ENCODE peak calls at places on chromosomes 12 and 14, in ten cellular contexts. One of them, this sample, is unnamed.

GRCh38 chr14:67908061-67908767 is 88.6 kb downstream of the RAD51B start:
- DNase-seq in fibroblast of pulmonary artery: peak; percentile 22
- DNase-seq in spleen: no peak
- DNase-seq in AG04450: no peak
- DNase-seq in IMR-90: peak; percentile 53
- DNase-seq in endodermal cell: no peak
- DNase-seq in heart left ventricle: no peak
- DNase-seq in DND-41: no peak
- DNase-seq in body of pancreas: no peak
- DNase-seq in OCI-LY7: no peak
- DNase-seq in this sample: no peak

GRCh38 chr12:66516133-66516532 is 162.7 kb downstream of the GRIP1 start:
- DNase-seq in fibroblast of pulmonary artery: peak; percentile 1
- DNase-seq in spleen: no peak
- DNase-seq in AG04450: no peak
- DNase-seq in IMR-90: no peak
- DNase-seq in endodermal cell: no peak
- DNase-seq in heart left ventricle: no peak
- DNase-seq in DND-41: no peak
- DNase-seq in body of pancreas: no peak
- DNase-seq in OCI-LY7: no peak
- DNase-seq in this sample: no peak

GRCh38 chr12:131827961-131828534 is at the start of gene MMP17:
- DNase-seq in fibroblast of pulmonary artery: peak; percentile 63
- DNase-seq in spleen: peak; percentile 88
- DNase-seq in AG04450: no peak
- DNase-seq in IMR-90: peak; percentile 55
- DNase-seq in endodermal cell: peak; percentile 92
- DNase-seq in heart left ventricle: peak; percentile 46
- DNase-seq in DND-41: no peak
- DNase-seq in body of pancreas: no peak
- DNase-seq in OCI-LY7: no peak
- DNase-seq in this sample: peak; percentile 70

GRCh38 chr12:75446857-75447256 is 33.7 kb upstream of the GLIPR1 start:
- DNase-seq in fibroblast of pulmonary artery: peak; percentile 51
- DNase-seq in spleen: no peak
- DNase-seq in AG04450: peak; percentile 34
- DNase-seq in IMR-90: peak; percentile 85
- DNase-seq in endodermal cell: no peak
- DNase-seq in heart left ventricle: no peak
- DNase-seq in DND-41: no peak
- DNase-seq in body of pancreas: no peak
- DNase-seq in OCI-LY7: no peak
- DNase-seq in this sample: no peak

GRCh38 chr12:106189341-106189740 is 50.6 kb upstream of the NUAK1 start:
- DNase-seq in fibroblast of pulmonary artery: no peak
- DNase-seq in spleen: no peak
- DNase-seq in AG04450: no peak
- DNase-seq in IMR-90: no peak
- DNase-seq in endodermal cell: peak; percentile 68
- DNase-seq in heart left ventricle: no peak
- DNase-seq in DND-41: no peak
- DNase-seq in body of pancreas: no peak
- DNase-seq in OCI-LY7: no peak
- DNase-seq in this sample: no peak

GRCh38 chr14:20905661-20906060 is 14.5 kb downstream of the RNASE3 start:
- DNase-seq in fibroblast of pulmonary artery: no peak
- DNase-seq in spleen: no peak
- DNase-seq in AG04450: no peak
- DNase-seq in IMR-90: no peak
- DNase-seq in endodermal cell: no peak
- DNase-seq in heart left ventricle: no peak
- DNase-seq in DND-41: no peak
- DNase-seq in body of pancreas: no peak
- DNase-seq in OCI-LY7: no peak
- DNase-seq in this sample: no peak

GRCh38 chr12:90299121-90299520 is 590.5 kb upstream of the ATP2B1 start:
- DNase-seq in fibroblast of pulmonary artery: no peak
- DNase-seq in spleen: no peak
- DNase-seq in AG04450: no peak
- DNase-seq in IMR-90: no peak
- DNase-seq in endodermal cell: no peak
- DNase-seq in heart left ventricle: no peak
- DNase-seq in DND-41: peak; percentile 6
- DNase-seq in body of pancreas: no peak
- DNase-seq in OCI-LY7: no peak
- DNase-seq in this sample: peak; percentile 31

GRCh38 chr12:39467432-39467870 is 24.5 kb upstream of the KIF21A start:
- DNase-seq in fibroblast of pulmonary artery: peak; percentile 14
- DNase-seq in spleen: no peak
- DNase-seq in AG04450: no peak
- DNase-seq in IMR-90: no peak
- DNase-seq in endodermal cell: no peak
- DNase-seq in heart left ventricle: no peak
- DNase-seq in DND-41: no peak
- DNase-seq in body of pancreas: no peak
- DNase-seq in OCI-LY7: no peak
- DNase-seq in this sample: peak; percentile 74

GRCh38 chr14:99351166-99352007 is 79.4 kb upstream of the BCL11B start:
- DNase-seq in fibroblast of pulmonary artery: no peak
- DNase-seq in spleen: no peak
- DNase-seq in AG04450: no peak
- DNase-seq in IMR-90: no peak
- DNase-seq in endodermal cell: no peak
- DNase-seq in heart left ventricle: no peak
- DNase-seq in DND-41: no peak
- DNase-seq in body of pancreas: no peak
- DNase-seq in OCI-LY7: no peak
- DNase-seq in this sample: no peak

GRCh38 chr12:54409267-54409666 is 9.8 kb downstream of the ITGA5 start:
- DNase-seq in fibroblast of pulmonary artery: no peak
- DNase-seq in spleen: no peak
- DNase-seq in AG04450: no peak
- DNase-seq in IMR-90: no peak
- DNase-seq in endodermal cell: no peak
- DNase-seq in heart left ventricle: no peak
- DNase-seq in DND-41: no peak
- DNase-seq in body of pancreas: no peak
- DNase-seq in OCI-LY7: no peak
- DNase-seq in this sample: no peak

GRCh38 chr14:71597289-71597920 is 334.8 kb upstream of the RGS6 start:
- DNase-seq in fibroblast of pulmonary artery: no peak
- DNase-seq in spleen: no peak
- DNase-seq in AG04450: no peak
- DNase-seq in IMR-90: no peak
- DNase-seq in endodermal cell: no peak
- DNase-seq in heart left ventricle: no peak
- DNase-seq in DND-41: no peak
- DNase-seq in body of pancreas: no peak
- DNase-seq in OCI-LY7: no peak
- DNase-seq in this sample: no peak

GRCh38 chr14:88269816-88270416 is 53.2 kb downstream of the KCNK10 start:
- DNase-seq in fibroblast of pulmonary artery: no peak
- DNase-seq in spleen: no peak
- DNase-seq in AG04450: no peak
- DNase-seq in IMR-90: no peak
- DNase-seq in endodermal cell: no peak
- DNase-seq in heart left ventricle: no peak
- DNase-seq in DND-41: no peak
- DNase-seq in body of pancreas: peak; percentile 34
- DNase-seq in OCI-LY7: no peak
- DNase-seq in this sample: no peak

GRCh38 chr12:17992002-17992656 is 97.9 kb downstream of the RERGL start:
- DNase-seq in fibroblast of pulmonary artery: peak; percentile 53
- DNase-seq in spleen: no peak
- DNase-seq in AG04450: no peak
- DNase-seq in IMR-90: peak; percentile 7
- DNase-seq in endodermal cell: peak; percentile 80
- DNase-seq in heart left ventricle: no peak
- DNase-seq in DND-41: peak; percentile 26
- DNase-seq in body of pancreas: no peak
- DNase-seq in OCI-LY7: peak; percentile 50
- DNase-seq in this sample: peak; percentile 63

GRCh38 chr12:124191024-124191359 is 103.9 kb upstream of the RFLNA start:
- DNase-seq in fibroblast of pulmonary artery: peak; percentile 25
- DNase-seq in spleen: no peak
- DNase-seq in AG04450: no peak
- DNase-seq in IMR-90: no peak
- DNase-seq in endodermal cell: peak; percentile 69
- DNase-seq in heart left ventricle: no peak
- DNase-seq in DND-41: peak; percentile 42
- DNase-seq in body of pancreas: no peak
- DNase-seq in OCI-LY7: peak; percentile 19
- DNase-seq in this sample: peak; percentile 13

GRCh38 chr14:88470542-88471440 is 84.0 kb downstream of the PTPN21 start:
- DNase-seq in fibroblast of pulmonary artery: peak; percentile 43
- DNase-seq in spleen: no peak
- DNase-seq in AG04450: no peak
- DNase-seq in IMR-90: peak; percentile 63
- DNase-seq in endodermal cell: no peak
- DNase-seq in heart left ventricle: no peak
- DNase-seq in DND-41: no peak
- DNase-seq in body of pancreas: no peak
- DNase-seq in OCI-LY7: no peak
- DNase-seq in this sample: no peak

GRCh38 chr12:108414021-108414420 is 74.9 kb upstream of the CMKLR1 start:
- DNase-seq in fibroblast of pulmonary artery: no peak
- DNase-seq in spleen: no peak
- DNase-seq in AG04450: no peak
- DNase-seq in IMR-90: no peak
- DNase-seq in endodermal cell: no peak
- DNase-seq in heart left ventricle: no peak
- DNase-seq in DND-41: no peak
- DNase-seq in body of pancreas: no peak
- DNase-seq in OCI-LY7: no peak
- DNase-seq in this sample: no peak

GRCh38 chr14:24713404-24713803 is 79.4 kb upstream of the GZMB start:
- DNase-seq in fibroblast of pulmonary artery: no peak
- DNase-seq in spleen: no peak
- DNase-seq in AG04450: no peak
- DNase-seq in IMR-90: no peak
- DNase-seq in endodermal cell: peak; percentile 35
- DNase-seq in heart left ventricle: no peak
- DNase-seq in DND-41: no peak
- DNase-seq in body of pancreas: no peak
- DNase-seq in OCI-LY7: no peak
- DNase-seq in this sample: peak; percentile 45

GRCh38 chr12:12715128-12715458 is 2.1 kb upstream of the CDKN1B start:
- DNase-seq in fibroblast of pulmonary artery: no peak
- DNase-seq in spleen: no peak
- DNase-seq in AG04450: no peak
- DNase-seq in IMR-90: no peak
- DNase-seq in endodermal cell: no peak
- DNase-seq in heart left ventricle: no peak
- DNase-seq in DND-41: no peak
- DNase-seq in body of pancreas: no peak
- DNase-seq in OCI-LY7: no peak
- DNase-seq in this sample: no peak
- H3K4me3 ChIP-seq in fibroblast of pulmonary artery: no peak overlapping the region
- H3K4me3 ChIP-seq in spleen: peak overlapping the region; percentile 38
- H3K4me3 ChIP-seq in AG04450: no peak overlapping the region
- H3K4me3 ChIP-seq in IMR-90: no peak overlapping the region
- H3K4me3 ChIP-seq in endodermal cell: peak overlapping the region; percentile 68
- H3K4me3 ChIP-seq in heart left ventricle: peak overlapping the region; percentile 94
- H3K4me3 ChIP-seq in DND-41: peak overlapping the region; percentile 82
- H3K4me3 ChIP-seq in body of pancreas: no peak overlapping the region
- H3K4me3 ChIP-seq in OCI-LY7: peak overlapping the region; percentile 88
- H3K4me3 ChIP-seq in this sample: peak overlapping the region; percentile 55

GRCh38 chr14:104968541-104969401 is 9.4 kb downstream of the AHNAK2 start:
- DNase-seq in fibroblast of pulmonary artery: peak; percentile 49
- DNase-seq in spleen: peak; percentile 71
- DNase-seq in AG04450: no peak
- DNase-seq in IMR-90: no peak
- DNase-seq in endodermal cell: peak; percentile 70
- DNase-seq in heart left ventricle: peak; percentile 6
- DNase-seq in DND-41: no peak
- DNase-seq in body of pancreas: no peak
- DNase-seq in OCI-LY7: peak; percentile 71
- DNase-seq in this sample: no peak

GRCh38 chr14:104971447-104972240 is 6.5 kb downstream of the AHNAK2 start:
- DNase-seq in fibroblast of pulmonary artery: no peak
- DNase-seq in spleen: peak; percentile 62
- DNase-seq in AG04450: no peak
- DNase-seq in IMR-90: no peak
- DNase-seq in endodermal cell: peak; percentile 44
- DNase-seq in heart left ventricle: no peak
- DNase-seq in DND-41: no peak
- DNase-seq in body of pancreas: no peak
- DNase-seq in OCI-LY7: no peak
- DNase-seq in this sample: no peak

GRCh38 chr14:104972301-104973211 is 5.6 kb downstream of the AHNAK2 start:
- DNase-seq in fibroblast of pulmonary artery: no peak
- DNase-seq in spleen: peak; percentile 71
- DNase-seq in AG04450: no peak
- DNase-seq in IMR-90: no peak
- DNase-seq in endodermal cell: peak; percentile 72
- DNase-seq in heart left ventricle: no peak
- DNase-seq in DND-41: no peak
- DNase-seq in body of pancreas: peak; percentile 85
- DNase-seq in OCI-LY7: no peak
- DNase-seq in this sample: no peak

GRCh38 chr14:104969741-104970230 is 8.4 kb downstream of the AHNAK2 start:
- DNase-seq in fibroblast of pulmonary artery: no peak
- DNase-seq in spleen: peak; percentile 57
- DNase-seq in AG04450: no peak
- DNase-seq in IMR-90: no peak
- DNase-seq in endodermal cell: no peak
- DNase-seq in heart left ventricle: peak; percentile 5
- DNase-seq in DND-41: no peak
- DNase-seq in body of pancreas: no peak
- DNase-seq in OCI-LY7: no peak
- DNase-seq in this sample: no peak

GRCh38 chr14:104970231-104971068 is 7.7 kb downstream of the AHNAK2 start:
- DNase-seq in fibroblast of pulmonary artery: peak; percentile 80
- DNase-seq in spleen: peak; percentile 67
- DNase-seq in AG04450: peak; percentile 29
- DNase-seq in IMR-90: peak; percentile 81
- DNase-seq in endodermal cell: peak; percentile 79
- DNase-seq in heart left ventricle: peak; percentile 65
- DNase-seq in DND-41: no peak
- DNase-seq in body of pancreas: no peak
- DNase-seq in OCI-LY7: no peak
- DNase-seq in this sample: no peak
- H3K4me3 ChIP-seq in fibroblast of pulmonary artery: peak overlapping the region; percentile 43
- H3K4me3 ChIP-seq in spleen: no peak overlapping the region
- H3K4me3 ChIP-seq in AG04450: peak overlapping the region; percentile 48
- H3K4me3 ChIP-seq in IMR-90: no peak overlapping the region
- H3K4me3 ChIP-seq in endodermal cell: no peak overlapping the region
- H3K4me3 ChIP-seq in heart left ventricle: peak overlapping the region; percentile 28
- H3K4me3 ChIP-seq in DND-41: no peak overlapping the region
- H3K4me3 ChIP-seq in body of pancreas: no peak overlapping the region
- H3K4me3 ChIP-seq in OCI-LY7: no peak overlapping the region
- H3K4me3 ChIP-seq in this sample: no peak overlapping the region

GRCh38 chr12:128138125-128138524 is 128.8 kb upstream of the TMEM132C start:
- DNase-seq in fibroblast of pulmonary artery: no peak
- DNase-seq in spleen: no peak
- DNase-seq in AG04450: no peak
- DNase-seq in IMR-90: no peak
- DNase-seq in endodermal cell: no peak
- DNase-seq in heart left ventricle: no peak
- DNase-seq in DND-41: no peak
- DNase-seq in body of pancreas: no peak
- DNase-seq in OCI-LY7: no peak
- DNase-seq in this sample: no peak
- H3K4me3 ChIP-seq in fibroblast of pulmonary artery: no peak overlapping the region
- H3K4me3 ChIP-seq in spleen: no peak overlapping the region
- H3K4me3 ChIP-seq in AG04450: no peak overlapping the region
- H3K4me3 ChIP-seq in IMR-90: no peak overlapping the region
- H3K4me3 ChIP-seq in endodermal cell: no peak overlapping the region
- H3K4me3 ChIP-seq in heart left ventricle: no peak overlapping the region
- H3K4me3 ChIP-seq in DND-41: no peak overlapping the region
- H3K4me3 ChIP-seq in body of pancreas: no peak overlapping the region
- H3K4me3 ChIP-seq in OCI-LY7: no peak overlapping the region
- H3K4me3 ChIP-seq in this sample: no peak overlapping the region

GRCh38 chr14:103872492-103873113 is 25.2 kb upstream of the PPP1R13B start:
- DNase-seq in fibroblast of pulmonary artery: no peak
- DNase-seq in spleen: no peak
- DNase-seq in AG04450: no peak
- DNase-seq in IMR-90: no peak
- DNase-seq in endodermal cell: peak; percentile 83
- DNase-seq in heart left ventricle: no peak
- DNase-seq in DND-41: no peak
- DNase-seq in body of pancreas: no peak
- DNase-seq in OCI-LY7: peak; percentile 31
- DNase-seq in this sample: peak; percentile 38
- H3K4me3 ChIP-seq in fibroblast of pulmonary artery: peak overlapping the region; percentile 33
- H3K4me3 ChIP-seq in spleen: peak overlapping the region; percentile 51
- H3K4me3 ChIP-seq in AG04450: no peak overlapping the region
- H3K4me3 ChIP-seq in IMR-90: no peak overlapping the region
- H3K4me3 ChIP-seq in endodermal cell: no peak overlapping the region
- H3K4me3 ChIP-seq in heart left ventricle: peak overlapping the region; percentile 49
- H3K4me3 ChIP-seq in DND-41: no peak overlapping the region
- H3K4me3 ChIP-seq in body of pancreas: no peak overlapping the region
- H3K4me3 ChIP-seq in OCI-LY7: peak overlapping the region; percentile 76
- H3K4me3 ChIP-seq in this sample: peak overlapping the region; percentile 85